ENCODE peak calls at places on chromosomes 12 and 14, in nine cellular contexts. E is upper lobe of right lung; U is uterus; B is fibroblast of lung; F is right lobe of liver; M is BE2C; I is endodermal cell; S is CD8-positive, alpha-beta T cell; N is cardiac muscle cell. Z is an unnamed sample. For H3K4me1, the result is how much of the 10 kb centered on the place peaks cover.

GRCh38 chr12:75482636-75483035 is 2.1 kb downstream of the GLIPR1 start:
- DNase-seq in N (no peak), F (no peak), U (no peak), E (no peak), S (no peak), B (no peak), I (no peak), M (no peak), Z (no peak)

GRCh38 chr12:41795066-41795465 is 349.6 kb downstream of the GXYLT1 start:
- DNase-seq in E (no peak), I (no peak), U (no peak), M (no peak), B (peak), F (no peak), N (no peak), S (no peak), Z (no peak)

GRCh38 chr12:92597997-92598396 is 104.8 kb upstream of the PLEKHG7 start:
- DNase-seq in U (no peak), B (peak), N (no peak), F (no peak), E (no peak), M (no peak), S (no peak), I (no peak), Z (no peak)

GRCh38 chr12:53069621-53070410 is 9.4 kb downstream of the SPRYD3 start:
- DNase-seq in B (no peak), S (no peak), F (no peak), E (peak), I (peak), M (no peak), U (peak), N (no peak), Z (peak)

GRCh38 chr12:34289431-34290190 is 267.3 kb downstream of the ALG10 start:
- DNase-seq in F (no peak), E (peak), S (no peak), I (peak), U (no peak), M (no peak), N (no peak), B (no peak), Z (no peak)

GRCh38 chr12:45299132-45299692 is 83.3 kb downstream of the ANO6 start:
- DNase-seq in E (no peak), F (no peak), S (no peak), N (no peak), B (peak), I (no peak), M (no peak), U (no peak), Z (no peak)

GRCh38 chr12:29160230-29160629 is 11.2 kb downstream of the FAR2 start:
- DNase-seq in I (no peak), U (no peak), N (no peak), M (no peak), S (no peak), F (no peak), E (no peak), B (no peak), Z (no peak)

GRCh38 chr14:54175298-54175942 is 218.8 kb upstream of the BMP4 start:
- DNase-seq in B (peak), U (peak), I (peak), S (peak), F (no peak), E (no peak), M (peak), N (peak), Z (peak)

GRCh38 chr14:100780646-100781355 is 45.1 kb upstream of the MEG3 start:
- DNase-seq in B (no peak), S (no peak), I (no peak), U (peak), E (peak), M (no peak), F (no peak), N (no peak), Z (no peak)

GRCh38 chr12:27852742-27853141 is 72.7 kb upstream of the MANSC4 start:
- DNase-seq in E (no peak), F (no peak), M (no peak), I (no peak), S (no peak), N (no peak), B (no peak), U (no peak), Z (no peak)

GRCh38 chr12:111748195-111748803 is 18.4 kb upstream of the ALDH2 start:
- DNase-seq in U (no peak), S (no peak), N (no peak), M (peak), I (peak), E (no peak), B (no peak), F (no peak), Z (no peak)

GRCh38 chr12:124428136-124428791 is 133.4 kb downstream of the RFLNA start:
- DNase-seq in E (no peak), I (no peak), M (peak), B (peak), N (no peak), S (no peak), F (no peak), U (peak), Z (peak)

GRCh38 chr12:111094157-111094772 is 173.9 kb upstream of the MYL2 start:
- DNase-seq in B (no peak), N (no peak), F (no peak), U (no peak), I (no peak), M (no peak), E (no peak), S (no peak), Z (no peak)

GRCh38 chr12:122265931-122266771 is at the start of gene VPS33A:
- DNase-seq in E (peak), I (peak), U (peak), S (peak), B (peak), N (peak), M (peak), F (peak), Z (peak)

GRCh38 chr14:105364100-105364708 is 34.1 kb upstream of the TEX22 start:
- DNase-seq in S (peak), B (peak), N (no peak), E (no peak), F (no peak), M (peak), U (no peak), I (no peak), Z (no peak)

GRCh38 chr14:65131176-65131765 is 29.0 kb upstream of the MAX start:
- DNase-seq in M (no peak), B (peak), U (no peak), I (no peak), N (no peak), F (no peak), S (no peak), E (no peak), Z (no peak)

GRCh38 chr12:3747543-3747942 is 5.4 kb downstream of the CRACR2A start:
- DNase-seq in S (no peak), I (peak), B (no peak), M (no peak), F (no peak), N (no peak), U (no peak), E (no peak), Z (no peak)

GRCh38 chr12:64883264-64884163 is 59.1 kb downstream of the TBC1D30 start:
- DNase-seq in N (peak), U (no peak), M (no peak), E (no peak), S (no peak), B (no peak), I (peak), F (no peak), Z (no peak)

GRCh38 chr14:73771848-73772705 is 57.9 kb upstream of the PNMA1 start:
- DNase-seq in F (peak), N (peak), S (peak), U (peak), I (peak), B (peak), E (peak), M (peak), Z (peak)

GRCh38 chr14:37584211-37585100 is 10.6 kb downstream of the FOXA1 start:
- DNase-seq in S (no peak), B (no peak), F (peak), U (no peak), M (no peak), N (no peak), E (peak), I (peak), Z (no peak)
- H3K4me1 ChIP-seq in S (under half), B (under half), F (under half), U (under half), M (under half), N (under half), E (under half), I (under half), Z (under half)

DNA sequence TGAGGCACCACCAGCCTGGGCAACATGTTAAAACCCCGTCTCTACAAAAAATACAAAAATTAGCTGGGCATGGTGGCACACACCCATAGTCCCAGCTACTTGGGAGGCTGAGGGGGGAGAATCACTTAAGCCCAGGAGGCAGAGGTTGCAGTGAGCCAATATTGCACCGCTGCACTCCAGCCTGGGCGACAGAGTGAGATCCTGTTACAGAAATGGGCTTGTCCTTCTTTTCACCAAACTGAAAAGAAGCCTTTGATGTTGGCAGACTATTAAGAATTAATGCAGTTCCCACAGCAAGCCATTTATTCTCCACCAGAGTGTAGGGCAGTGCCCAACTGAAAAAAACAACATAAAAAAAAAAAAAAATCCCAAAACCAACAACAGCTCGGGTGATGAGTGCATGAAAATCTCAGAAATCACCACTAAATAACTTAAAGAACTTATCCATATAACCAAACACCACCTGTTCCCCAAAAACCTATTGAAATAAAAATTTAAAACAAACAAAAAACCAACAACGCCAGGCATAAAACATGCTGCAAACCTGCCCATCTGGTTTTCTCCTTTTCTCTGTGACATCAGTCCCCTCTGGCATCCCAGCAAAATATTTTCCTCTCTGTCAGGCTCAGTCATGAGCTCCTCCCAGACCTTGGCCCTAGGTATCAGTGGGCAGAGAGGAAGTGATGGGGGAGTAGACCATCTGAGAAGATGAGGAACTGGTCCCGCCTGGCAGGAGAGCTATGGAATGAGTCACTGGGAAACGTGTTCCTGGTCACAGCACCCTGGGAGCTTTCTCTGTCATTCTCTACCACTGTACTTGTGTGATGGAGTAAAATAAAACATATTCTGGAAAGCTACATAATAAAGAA is 4.8 kb upstream of the SRSF9 start:
- DNase-seq in U (peak), M (peak), N (no peak), E (no peak), F (no peak), S (no peak), B (peak), I (peak), Z (peak)
- H3K4me3 ChIP-seq in U (no peak), M (no peak), N (no peak), E (no peak), F (no peak), S (no peak), B (no peak), I (no peak), Z (no peak)

DNA sequence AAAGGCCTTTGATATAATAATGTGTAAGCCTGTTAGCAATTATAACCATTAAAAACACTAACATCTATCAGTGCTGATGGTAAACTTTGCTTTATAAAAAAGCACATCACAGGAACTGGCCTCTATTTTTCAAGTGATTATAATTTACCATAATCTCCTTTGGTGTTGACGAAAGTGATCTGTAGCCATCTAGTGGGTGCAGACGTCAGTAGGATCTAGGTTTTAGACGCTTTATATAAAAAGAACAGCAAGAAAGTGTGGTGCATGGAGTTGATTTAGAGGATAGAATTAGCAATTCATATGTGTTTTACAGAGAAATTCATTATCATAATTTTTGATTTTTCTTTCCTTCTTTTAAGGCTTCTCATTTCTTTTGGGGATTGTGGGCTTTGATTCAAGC is 59.2 kb downstream of the ETNK1 start:
- DNase-seq in B (no peak), S (no peak), I (no peak), U (no peak), E (no peak), M (no peak), N (no peak), F (no peak), Z (no peak)
- TF ChIP-seq CTCF in B (no peak), S (no peak), I (no peak), U (no peak), E (no peak), M (peak), N (no peak), F (no peak), Z (no peak)

GRCh38 chr12:104694711-104695110 is 238.0 kb downstream of the CHST11 start:
- DNase-seq in S (no peak), E (no peak), U (no peak), B (peak), I (peak), F (no peak), N (peak), M (no peak), Z (no peak)
- H3K4me1 ChIP-seq in S (under half), E (under half), U (under half), B (under half), I (under half), F (under half), N (under half), M (under half), Z (under half)

GRCh38 chr12:67647251-67647546 is 1.3 kb upstream of the DYRK2 start:
- DNase-seq in F (no peak), B (no peak), N (no peak), I (no peak), M (no peak), E (no peak), U (no peak), S (no peak), Z (no peak)
- H3K4me3 ChIP-seq in F (no peak), B (no peak), N (no peak), I (no peak), M (no peak), E (peak), U (no peak), S (peak), Z (peak)

GRCh38 chr14:90396342-90397339 is at the start of gene CALM1:
- DNase-seq in B (peak), I (peak), F (peak), S (peak), E (peak), N (peak), M (peak), U (peak), Z (peak)
- TF ChIP-seq CTCF in B (no peak), I (peak), F (no peak), S (no peak), E (no peak), N (no peak), M (no peak), U (peak), Z (peak)

DNA sequence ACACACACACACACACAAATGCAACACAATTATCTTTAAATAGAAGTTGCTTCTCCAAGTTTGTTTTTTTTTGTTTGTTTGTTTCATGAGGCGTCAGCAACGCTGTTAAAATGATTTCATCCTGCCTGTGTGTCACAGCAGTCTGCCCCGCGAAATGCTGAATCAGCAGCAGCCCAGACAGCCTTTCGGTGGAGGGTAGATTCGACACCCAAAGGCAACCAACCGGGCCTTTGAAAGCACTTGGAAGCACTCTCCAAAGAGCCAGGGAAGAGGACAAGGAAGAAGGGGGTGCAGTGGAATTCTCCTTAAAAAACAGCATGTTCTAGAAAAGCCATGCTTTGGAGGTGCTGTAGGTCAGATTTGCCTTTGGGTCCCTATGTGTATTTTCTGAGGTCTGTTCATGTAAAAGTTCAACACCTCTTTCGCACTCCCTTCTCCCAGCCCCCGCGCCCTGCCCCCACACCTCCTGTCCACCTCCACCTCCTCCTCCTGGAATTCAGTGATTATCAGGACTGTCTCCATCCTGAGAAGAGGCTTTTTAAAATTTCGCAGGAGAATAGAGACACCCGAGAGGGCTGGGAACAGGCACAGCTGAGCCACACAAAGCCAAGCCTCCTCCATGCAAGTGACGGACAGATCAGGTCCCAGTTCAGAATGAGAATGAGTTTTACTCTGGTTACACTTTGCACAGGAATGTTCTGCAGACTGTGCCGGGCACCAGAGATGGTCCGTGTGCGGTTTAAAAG is 177.8 kb downstream of the ETV6 start:
- DNase-seq in N (peak), B (peak), U (no peak), I (peak), S (no peak), E (no peak), M (no peak), F (no peak), Z (peak)
- H3K4me1 ChIP-seq in N (half or more), B (under half), U (under half), I (under half), S (under half), E (under half), M (under half), F (under half), Z (half or more)